ENCODE peak calls at places on chromosome 10, in ten cellular contexts. One of them, this sample, is unnamed.

GRCh38 chr10:49713266-49713665 is 33.8 kb downstream of the C10orf53 start:
- DNase-seq in astrocyte of the spinal cord: no peak
- DNase-seq in T-cell: no peak
- DNase-seq in iris pigment epithelial cell: no peak
- DNase-seq in NCI-H460: no peak
- DNase-seq in endothelial cell: no peak
- DNase-seq in EH: no peak
- DNase-seq in T-helper 9 cell: no peak
- DNase-seq in cardiac muscle cell: no peak
- DNase-seq in AG09309: no peak
- DNase-seq in this sample: no peak

GRCh38 chr10:6123467-6124042 is 34.7 kb downstream of the RBM17 start:
- DNase-seq in astrocyte of the spinal cord: no peak
- DNase-seq in T-cell: no peak
- DNase-seq in iris pigment epithelial cell: no peak
- DNase-seq in NCI-H460: no peak
- DNase-seq in endothelial cell: no peak
- DNase-seq in EH: no peak
- DNase-seq in T-helper 9 cell: no peak
- DNase-seq in cardiac muscle cell: no peak
- DNase-seq in AG09309: no peak
- DNase-seq in this sample: no peak

GRCh38 chr10:71575446-71575845 is 144.1 kb downstream of the C10orf105 start:
- DNase-seq in astrocyte of the spinal cord: no peak
- DNase-seq in T-cell: no peak
- DNase-seq in iris pigment epithelial cell: no peak
- DNase-seq in NCI-H460: no peak
- DNase-seq in endothelial cell: no peak
- DNase-seq in EH: no peak
- DNase-seq in T-helper 9 cell: no peak
- DNase-seq in cardiac muscle cell: no peak
- DNase-seq in AG09309: no peak
- DNase-seq in this sample: no peak

GRCh38 chr10:34641147-34641912 is 173.8 kb downstream of the PARD3 start:
- DNase-seq in astrocyte of the spinal cord: no peak
- DNase-seq in T-cell: no peak
- DNase-seq in iris pigment epithelial cell: no peak
- DNase-seq in NCI-H460: no peak
- DNase-seq in endothelial cell: no peak
- DNase-seq in EH: no peak
- DNase-seq in T-helper 9 cell: no peak
- DNase-seq in cardiac muscle cell: no peak
- DNase-seq in AG09309: no peak
- DNase-seq in this sample: no peak

GRCh38 chr10:35217458-35217857 is 90.8 kb downstream of the CREM start:
- DNase-seq in astrocyte of the spinal cord: no peak
- DNase-seq in T-cell: no peak
- DNase-seq in iris pigment epithelial cell: no peak
- DNase-seq in NCI-H460: no peak
- DNase-seq in endothelial cell: no peak
- DNase-seq in EH: no peak
- DNase-seq in T-helper 9 cell: no peak
- DNase-seq in cardiac muscle cell: peak; percentile 30
- DNase-seq in AG09309: no peak
- DNase-seq in this sample: no peak

GRCh38 chr10:110840225-110840922 is 31.4 kb upstream of the PDCD4 start:
- DNase-seq in astrocyte of the spinal cord: peak; percentile 32
- DNase-seq in T-cell: no peak
- DNase-seq in iris pigment epithelial cell: no peak
- DNase-seq in NCI-H460: no peak
- DNase-seq in endothelial cell: no peak
- DNase-seq in EH: no peak
- DNase-seq in T-helper 9 cell: no peak
- DNase-seq in cardiac muscle cell: no peak
- DNase-seq in AG09309: no peak
- DNase-seq in this sample: no peak

GRCh38 chr10:46247808-46248569 is 38.8 kb upstream of the ANTXRL start:
- DNase-seq in astrocyte of the spinal cord: no peak
- DNase-seq in T-cell: no peak
- DNase-seq in iris pigment epithelial cell: no peak
- DNase-seq in NCI-H460: no peak
- DNase-seq in endothelial cell: peak; percentile 3
- DNase-seq in EH: no peak
- DNase-seq in T-helper 9 cell: no peak
- DNase-seq in cardiac muscle cell: no peak
- DNase-seq in AG09309: no peak
- DNase-seq in this sample: no peak

GRCh38 chr10:104327745-104328635 is 10.3 kb downstream of the ITPRIP start:
- DNase-seq in astrocyte of the spinal cord: peak; percentile 93
- DNase-seq in T-cell: no peak
- DNase-seq in iris pigment epithelial cell: peak; percentile 89
- DNase-seq in NCI-H460: no peak
- DNase-seq in endothelial cell: peak; percentile 37
- DNase-seq in EH: peak; percentile 93
- DNase-seq in T-helper 9 cell: no peak
- DNase-seq in cardiac muscle cell: peak; percentile 82
- DNase-seq in AG09309: peak; percentile 51
- DNase-seq in this sample: peak; percentile 59

GRCh38 chr10:52387744-52388143 is 73.7 kb downstream of the DKK1 start:
- DNase-seq in astrocyte of the spinal cord: no peak
- DNase-seq in T-cell: no peak
- DNase-seq in iris pigment epithelial cell: no peak
- DNase-seq in NCI-H460: no peak
- DNase-seq in endothelial cell: no peak
- DNase-seq in EH: no peak
- DNase-seq in T-helper 9 cell: no peak
- DNase-seq in cardiac muscle cell: no peak
- DNase-seq in AG09309: no peak
- DNase-seq in this sample: no peak

GRCh38 chr10:70348228-70348850 is 34.1 kb downstream of the LRRC20 start:
- DNase-seq in astrocyte of the spinal cord: peak; percentile 35
- DNase-seq in T-cell: no peak
- DNase-seq in iris pigment epithelial cell: peak; percentile 34
- DNase-seq in NCI-H460: peak; percentile 38
- DNase-seq in endothelial cell: peak; percentile 58
- DNase-seq in EH: peak; percentile 56
- DNase-seq in T-helper 9 cell: no peak
- DNase-seq in cardiac muscle cell: peak; percentile 63
- DNase-seq in AG09309: no peak
- DNase-seq in this sample: no peak

GRCh38 chr10:71088054-71088453 is 124.3 kb upstream of the UNC5B start:
- DNase-seq in astrocyte of the spinal cord: peak; percentile 13
- DNase-seq in T-cell: no peak
- DNase-seq in iris pigment epithelial cell: peak; percentile 25
- DNase-seq in NCI-H460: no peak
- DNase-seq in endothelial cell: no peak
- DNase-seq in EH: no peak
- DNase-seq in T-helper 9 cell: no peak
- DNase-seq in cardiac muscle cell: no peak
- DNase-seq in AG09309: no peak
- DNase-seq in this sample: no peak

GRCh38 chr10:109966961-109967738 is 40.6 kb upstream of the ADD3 start:
- DNase-seq in astrocyte of the spinal cord: peak; percentile 75
- DNase-seq in T-cell: no peak
- DNase-seq in iris pigment epithelial cell: peak; percentile 72
- DNase-seq in NCI-H460: no peak
- DNase-seq in endothelial cell: peak; percentile 38
- DNase-seq in EH: peak; percentile 79
- DNase-seq in T-helper 9 cell: no peak
- DNase-seq in cardiac muscle cell: peak; percentile 83
- DNase-seq in AG09309: no peak
- DNase-seq in this sample: no peak

GRCh38 chr10:59872892-59873463 is 33.4 kb downstream of the CCDC6 start:
- DNase-seq in astrocyte of the spinal cord: peak; percentile 92
- DNase-seq in T-cell: no peak
- DNase-seq in iris pigment epithelial cell: peak; percentile 97
- DNase-seq in NCI-H460: no peak
- DNase-seq in endothelial cell: no peak
- DNase-seq in EH: peak; percentile 94
- DNase-seq in T-helper 9 cell: no peak
- DNase-seq in cardiac muscle cell: peak; percentile 94
- DNase-seq in AG09309: no peak
- DNase-seq in this sample: peak; percentile 82

GRCh38 chr10:35306852-35307251 is 29.5 kb upstream of the CCNY start:
- DNase-seq in astrocyte of the spinal cord: no peak
- DNase-seq in T-cell: no peak
- DNase-seq in iris pigment epithelial cell: peak; percentile 53
- DNase-seq in NCI-H460: peak; percentile 23
- DNase-seq in endothelial cell: no peak
- DNase-seq in EH: peak; percentile 16
- DNase-seq in T-helper 9 cell: no peak
- DNase-seq in cardiac muscle cell: peak; percentile 11
- DNase-seq in AG09309: no peak
- DNase-seq in this sample: no peak

GRCh38 chr10:13016413-13016812 is 14.9 kb upstream of the CCDC3 start:
- DNase-seq in astrocyte of the spinal cord: peak; percentile 84
- DNase-seq in T-cell: no peak
- DNase-seq in iris pigment epithelial cell: peak; percentile 3
- DNase-seq in NCI-H460: no peak
- DNase-seq in endothelial cell: no peak
- DNase-seq in EH: no peak
- DNase-seq in T-helper 9 cell: no peak
- DNase-seq in cardiac muscle cell: peak; percentile 91
- DNase-seq in AG09309: no peak
- DNase-seq in this sample: no peak

GRCh38 chr10:36441557-36441956 is 683.8 kb upstream of the ANKRD30A start:
- DNase-seq in astrocyte of the spinal cord: no peak
- DNase-seq in T-cell: no peak
- DNase-seq in iris pigment epithelial cell: peak; percentile 25
- DNase-seq in NCI-H460: no peak
- DNase-seq in endothelial cell: no peak
- DNase-seq in EH: peak; percentile 54
- DNase-seq in T-helper 9 cell: no peak
- DNase-seq in cardiac muscle cell: peak; percentile 66
- DNase-seq in AG09309: no peak
- DNase-seq in this sample: no peak

GRCh38 chr10:34200355-34200901 is 614.7 kb downstream of the PARD3 start:
- DNase-seq in astrocyte of the spinal cord: no peak
- DNase-seq in T-cell: no peak
- DNase-seq in iris pigment epithelial cell: no peak
- DNase-seq in NCI-H460: no peak
- DNase-seq in endothelial cell: no peak
- DNase-seq in EH: no peak
- DNase-seq in T-helper 9 cell: no peak
- DNase-seq in cardiac muscle cell: peak; percentile 65
- DNase-seq in AG09309: no peak
- DNase-seq in this sample: no peak

GRCh38 chr10:99661370-99661749 is 2.1 kb downstream of the ENTPD7 start:
- DNase-seq in astrocyte of the spinal cord: peak; percentile 66
- DNase-seq in T-cell: no peak
- DNase-seq in iris pigment epithelial cell: peak; percentile 95
- DNase-seq in NCI-H460: peak; percentile 77
- DNase-seq in endothelial cell: no peak
- DNase-seq in EH: peak; percentile 91
- DNase-seq in T-helper 9 cell: no peak
- DNase-seq in cardiac muscle cell: peak; percentile 73
- DNase-seq in AG09309: peak; percentile 81
- DNase-seq in this sample: no peak

GRCh38 chr10:118310822-118311221 is 31.3 kb downstream of the FAM204A start:
- DNase-seq in astrocyte of the spinal cord: peak; percentile 9
- DNase-seq in T-cell: no peak
- DNase-seq in iris pigment epithelial cell: peak; percentile 38
- DNase-seq in NCI-H460: no peak
- DNase-seq in endothelial cell: no peak
- DNase-seq in EH: peak; percentile 56
- DNase-seq in T-helper 9 cell: no peak
- DNase-seq in cardiac muscle cell: no peak
- DNase-seq in AG09309: no peak
- DNase-seq in this sample: no peak

GRCh38 chr10:43390791-43391190 is 18.2 kb downstream of the HNRNPF start:
- DNase-seq in astrocyte of the spinal cord: peak; percentile 28
- DNase-seq in T-cell: peak; percentile 21
- DNase-seq in iris pigment epithelial cell: peak; percentile 49
- DNase-seq in NCI-H460: peak; percentile 51
- DNase-seq in endothelial cell: no peak
- DNase-seq in EH: peak; percentile 66
- DNase-seq in T-helper 9 cell: no peak
- DNase-seq in cardiac muscle cell: peak; percentile 61
- DNase-seq in AG09309: no peak
- DNase-seq in this sample: no peak

GRCh38 chr10:7015457-7015856 is 395.4 kb downstream of the SFMBT2 start:
- DNase-seq in astrocyte of the spinal cord: no peak
- DNase-seq in T-cell: no peak
- DNase-seq in iris pigment epithelial cell: no peak
- DNase-seq in NCI-H460: no peak
- DNase-seq in endothelial cell: no peak
- DNase-seq in EH: no peak
- DNase-seq in T-helper 9 cell: no peak
- DNase-seq in cardiac muscle cell: no peak
- DNase-seq in AG09309: no peak
- DNase-seq in this sample: no peak

GRCh38 chr10:15344256-15344875 is 26.7 kb downstream of the FAM171A1 start:
- DNase-seq in astrocyte of the spinal cord: no peak
- DNase-seq in T-cell: no peak
- DNase-seq in iris pigment epithelial cell: no peak
- DNase-seq in NCI-H460: no peak
- DNase-seq in endothelial cell: no peak
- DNase-seq in EH: no peak
- DNase-seq in T-helper 9 cell: no peak
- DNase-seq in cardiac muscle cell: no peak
- DNase-seq in AG09309: no peak
- DNase-seq in this sample: no peak